ENCODE peak calls at places on chromosome 2, in ten cellular contexts. One of them, this sample, is unnamed.
A peak's percentile ranks its signal among the peaks of the same experiment; 100 is the strongest.

GRCh38 chr2:64982311-64982857 is 6.8 kb upstream of the SLC1A4 start:
- DNase-seq in mesendoderm: no peak
- DNase-seq in choroid plexus epithelial cell: no peak
- DNase-seq in lower leg skin: no peak
- DNase-seq in HT1080: no peak
- DNase-seq in heart left ventricle: no peak
- DNase-seq in RPMI7951: no peak
- DNase-seq in stimulated activated naive CD8-positive, alpha-beta T cell treated with anti-CD3 and anti-CD28 coated beads, Interleukin-15, amount 100 ng/mL, for 72 hours: no peak
- DNase-seq in lung microvascular endothelial cell: no peak
- DNase-seq in SHP77: no peak
- DNase-seq in this sample: no peak

GRCh38 chr2:25286025-25286400 is 55.7 kb downstream of the DNMT3A start:
- DNase-seq in choroid plexus epithelial cell: peak; percentile 21
- DNase-seq in SHP77: no peak
- DNase-seq in lung microvascular endothelial cell: peak; percentile 56
- DNase-seq in mesendoderm: peak; percentile 78
- DNase-seq in HT1080: peak; percentile 58
- DNase-seq in heart left ventricle: no peak
- DNase-seq in RPMI7951: no peak
- DNase-seq in lower leg skin: no peak
- DNase-seq in stimulated activated naive CD8-positive, alpha-beta T cell treated with anti-CD3 and anti-CD28 coated beads, Interleukin-15, amount 100 ng/mL, for 72 hours: peak; percentile 65
- DNase-seq in this sample: peak; percentile 35

GRCh38 chr2:80035749-80036285 is 268.7 kb downstream of the LRRTM1 start:
- DNase-seq in lung microvascular endothelial cell: no peak
- DNase-seq in choroid plexus epithelial cell: no peak
- DNase-seq in mesendoderm: no peak
- DNase-seq in lower leg skin: no peak
- DNase-seq in RPMI7951: no peak
- DNase-seq in heart left ventricle: no peak
- DNase-seq in stimulated activated naive CD8-positive, alpha-beta T cell treated with anti-CD3 and anti-CD28 coated beads, Interleukin-15, amount 100 ng/mL, for 72 hours: no peak
- DNase-seq in SHP77: no peak
- DNase-seq in HT1080: no peak
- DNase-seq in this sample: no peak

GRCh38 chr2:17857016-17857415 is 21.5 kb upstream of the KCNS3 start:
- DNase-seq in SHP77: no peak
- DNase-seq in stimulated activated naive CD8-positive, alpha-beta T cell treated with anti-CD3 and anti-CD28 coated beads, Interleukin-15, amount 100 ng/mL, for 72 hours: no peak
- DNase-seq in mesendoderm: no peak
- DNase-seq in choroid plexus epithelial cell: peak; percentile 61
- DNase-seq in HT1080: peak; percentile 75
- DNase-seq in lower leg skin: no peak
- DNase-seq in RPMI7951: peak; percentile 60
- DNase-seq in lung microvascular endothelial cell: no peak
- DNase-seq in heart left ventricle: no peak
- DNase-seq in this sample: peak; percentile 45

GRCh38 chr2:230599854-230600253 is 112.8 kb upstream of the CAB39 start:
- DNase-seq in RPMI7951: no peak
- DNase-seq in lung microvascular endothelial cell: no peak
- DNase-seq in choroid plexus epithelial cell: no peak
- DNase-seq in SHP77: no peak
- DNase-seq in heart left ventricle: no peak
- DNase-seq in lower leg skin: no peak
- DNase-seq in stimulated activated naive CD8-positive, alpha-beta T cell treated with anti-CD3 and anti-CD28 coated beads, Interleukin-15, amount 100 ng/mL, for 72 hours: no peak
- DNase-seq in mesendoderm: no peak
- DNase-seq in HT1080: no peak
- DNase-seq in this sample: no peak

GRCh38 chr2:238376884-238377391 is 49.8 kb upstream of the ASB1 start:
- DNase-seq in HT1080: peak; percentile 77
- DNase-seq in lower leg skin: no peak
- DNase-seq in stimulated activated naive CD8-positive, alpha-beta T cell treated with anti-CD3 and anti-CD28 coated beads, Interleukin-15, amount 100 ng/mL, for 72 hours: no peak
- DNase-seq in RPMI7951: peak; percentile 24
- DNase-seq in mesendoderm: no peak
- DNase-seq in lung microvascular endothelial cell: peak; percentile 76
- DNase-seq in choroid plexus epithelial cell: peak; percentile 18
- DNase-seq in heart left ventricle: no peak
- DNase-seq in SHP77: no peak
- DNase-seq in this sample: peak; percentile 23

GRCh38 chr2:105734762-105735538 is 9.8 kb upstream of the NCK2 start:
- DNase-seq in choroid plexus epithelial cell: peak; percentile 39
- DNase-seq in HT1080: peak; percentile 95
- DNase-seq in mesendoderm: no peak
- DNase-seq in heart left ventricle: no peak
- DNase-seq in lower leg skin: no peak
- DNase-seq in stimulated activated naive CD8-positive, alpha-beta T cell treated with anti-CD3 and anti-CD28 coated beads, Interleukin-15, amount 100 ng/mL, for 72 hours: no peak
- DNase-seq in lung microvascular endothelial cell: peak; percentile 34
- DNase-seq in SHP77: no peak
- DNase-seq in RPMI7951: peak; percentile 90
- DNase-seq in this sample: peak; percentile 83

GRCh38 chr2:232239956-232240681 is 138.4 kb upstream of the ALPP start:
- DNase-seq in mesendoderm: no peak
- DNase-seq in RPMI7951: no peak
- DNase-seq in lung microvascular endothelial cell: no peak
- DNase-seq in HT1080: peak; percentile 11
- DNase-seq in choroid plexus epithelial cell: no peak
- DNase-seq in stimulated activated naive CD8-positive, alpha-beta T cell treated with anti-CD3 and anti-CD28 coated beads, Interleukin-15, amount 100 ng/mL, for 72 hours: peak; percentile 15
- DNase-seq in heart left ventricle: no peak
- DNase-seq in SHP77: no peak
- DNase-seq in lower leg skin: no peak
- DNase-seq in this sample: no peak

GRCh38 chr2:156459720-156460119 is 23.5 kb downstream of the GPD2 start:
- DNase-seq in HT1080: no peak
- DNase-seq in choroid plexus epithelial cell: no peak
- DNase-seq in lung microvascular endothelial cell: no peak
- DNase-seq in mesendoderm: no peak
- DNase-seq in stimulated activated naive CD8-positive, alpha-beta T cell treated with anti-CD3 and anti-CD28 coated beads, Interleukin-15, amount 100 ng/mL, for 72 hours: no peak
- DNase-seq in SHP77: no peak
- DNase-seq in lower leg skin: no peak
- DNase-seq in RPMI7951: peak; percentile 15
- DNase-seq in heart left ventricle: no peak
- DNase-seq in this sample: no peak

GRCh38 chr2:153476491-153477095 is 2.0 kb downstream of the RPRM start:
- DNase-seq in lower leg skin: no peak
- DNase-seq in lung microvascular endothelial cell: no peak
- DNase-seq in choroid plexus epithelial cell: no peak
- DNase-seq in SHP77: peak; percentile 68
- DNase-seq in mesendoderm: peak; percentile 57
- DNase-seq in RPMI7951: no peak
- DNase-seq in heart left ventricle: no peak
- DNase-seq in stimulated activated naive CD8-positive, alpha-beta T cell treated with anti-CD3 and anti-CD28 coated beads, Interleukin-15, amount 100 ng/mL, for 72 hours: no peak
- DNase-seq in HT1080: no peak
- DNase-seq in this sample: no peak

GRCh38 chr2:100588071-100588786 is 25.4 kb downstream of the PDCL3 start:
- DNase-seq in lung microvascular endothelial cell: peak; percentile 86
- DNase-seq in mesendoderm: no peak
- DNase-seq in choroid plexus epithelial cell: peak; percentile 94
- DNase-seq in HT1080: peak; percentile 74
- DNase-seq in stimulated activated naive CD8-positive, alpha-beta T cell treated with anti-CD3 and anti-CD28 coated beads, Interleukin-15, amount 100 ng/mL, for 72 hours: peak; percentile 28
- DNase-seq in RPMI7951: peak; percentile 89
- DNase-seq in lower leg skin: peak; percentile 53
- DNase-seq in heart left ventricle: no peak
- DNase-seq in SHP77: peak; percentile 1
- DNase-seq in this sample: peak; percentile 77

GRCh38 chr2:203444738-203445137 is 90.4 kb downstream of the RAPH1 start:
- DNase-seq in stimulated activated naive CD8-positive, alpha-beta T cell treated with anti-CD3 and anti-CD28 coated beads, Interleukin-15, amount 100 ng/mL, for 72 hours: no peak
- DNase-seq in mesendoderm: no peak
- DNase-seq in heart left ventricle: no peak
- DNase-seq in HT1080: no peak
- DNase-seq in lung microvascular endothelial cell: no peak
- DNase-seq in choroid plexus epithelial cell: no peak
- DNase-seq in RPMI7951: no peak
- DNase-seq in SHP77: no peak
- DNase-seq in lower leg skin: no peak
- DNase-seq in this sample: no peak

GRCh38 chr2:189982777-189983394 is 79.6 kb downstream of the MSTN start:
- DNase-seq in heart left ventricle: no peak
- DNase-seq in RPMI7951: peak; percentile 3
- DNase-seq in lung microvascular endothelial cell: peak; percentile 24
- DNase-seq in stimulated activated naive CD8-positive, alpha-beta T cell treated with anti-CD3 and anti-CD28 coated beads, Interleukin-15, amount 100 ng/mL, for 72 hours: peak; percentile 6
- DNase-seq in lower leg skin: no peak
- DNase-seq in SHP77: no peak
- DNase-seq in mesendoderm: peak; percentile 45
- DNase-seq in HT1080: peak; percentile 30
- DNase-seq in choroid plexus epithelial cell: peak; percentile 8
- DNase-seq in this sample: peak; percentile 10

GRCh38 chr2:176891105-176891504 is 321.5 kb upstream of the HNRNPA3 start:
- DNase-seq in lower leg skin: no peak
- DNase-seq in lung microvascular endothelial cell: no peak
- DNase-seq in RPMI7951: no peak
- DNase-seq in HT1080: no peak
- DNase-seq in choroid plexus epithelial cell: no peak
- DNase-seq in SHP77: no peak
- DNase-seq in mesendoderm: no peak
- DNase-seq in heart left ventricle: no peak
- DNase-seq in stimulated activated naive CD8-positive, alpha-beta T cell treated with anti-CD3 and anti-CD28 coated beads, Interleukin-15, amount 100 ng/mL, for 72 hours: no peak
- DNase-seq in this sample: no peak

GRCh38 chr2:224072541-224073188 is 33.6 kb upstream of the SERPINE2 start:
- DNase-seq in choroid plexus epithelial cell: no peak
- DNase-seq in mesendoderm: no peak
- DNase-seq in lower leg skin: no peak
- DNase-seq in lung microvascular endothelial cell: no peak
- DNase-seq in HT1080: no peak
- DNase-seq in SHP77: no peak
- DNase-seq in heart left ventricle: peak; percentile 58
- DNase-seq in RPMI7951: no peak
- DNase-seq in stimulated activated naive CD8-positive, alpha-beta T cell treated with anti-CD3 and anti-CD28 coated beads, Interleukin-15, amount 100 ng/mL, for 72 hours: no peak
- DNase-seq in this sample: no peak

GRCh38 chr2:209960676-209961630 is 41.5 kb upstream of the RPE start:
- DNase-seq in lung microvascular endothelial cell: peak; percentile 57
- DNase-seq in RPMI7951: peak; percentile 57
- DNase-seq in choroid plexus epithelial cell: peak; percentile 96
- DNase-seq in stimulated activated naive CD8-positive, alpha-beta T cell treated with anti-CD3 and anti-CD28 coated beads, Interleukin-15, amount 100 ng/mL, for 72 hours: peak; percentile 6
- DNase-seq in lower leg skin: no peak
- DNase-seq in heart left ventricle: no peak
- DNase-seq in HT1080: peak; percentile 64
- DNase-seq in SHP77: peak; percentile 70
- DNase-seq in mesendoderm: peak; percentile 97
- DNase-seq in this sample: peak; percentile 76

GRCh38 chr2:146312899-146313298 is 1531.9 kb upstream of the ACVR2A start:
- DNase-seq in mesendoderm: peak; percentile 5
- DNase-seq in lower leg skin: no peak
- DNase-seq in SHP77: no peak
- DNase-seq in lung microvascular endothelial cell: peak; percentile 59
- DNase-seq in choroid plexus epithelial cell: peak; percentile 65
- DNase-seq in heart left ventricle: no peak
- DNase-seq in HT1080: peak; percentile 73
- DNase-seq in RPMI7951: peak; percentile 6
- DNase-seq in stimulated activated naive CD8-positive, alpha-beta T cell treated with anti-CD3 and anti-CD28 coated beads, Interleukin-15, amount 100 ng/mL, for 72 hours: no peak
- DNase-seq in this sample: peak; percentile 33

GRCh38 chr2:16425462-16426336 is 239.9 kb downstream of the CYRIA start:
- DNase-seq in lung microvascular endothelial cell: no peak
- DNase-seq in choroid plexus epithelial cell: no peak
- DNase-seq in stimulated activated naive CD8-positive, alpha-beta T cell treated with anti-CD3 and anti-CD28 coated beads, Interleukin-15, amount 100 ng/mL, for 72 hours: no peak
- DNase-seq in mesendoderm: peak; percentile 96
- DNase-seq in SHP77: peak; percentile 2
- DNase-seq in HT1080: no peak
- DNase-seq in lower leg skin: no peak
- DNase-seq in heart left ventricle: no peak
- DNase-seq in RPMI7951: no peak
- DNase-seq in this sample: no peak

GRCh38 chr2:119838179-119838578 is 78.5 kb downstream of the PTPN4 start:
- DNase-seq in stimulated activated naive CD8-positive, alpha-beta T cell treated with anti-CD3 and anti-CD28 coated beads, Interleukin-15, amount 100 ng/mL, for 72 hours: no peak
- DNase-seq in SHP77: no peak
- DNase-seq in heart left ventricle: no peak
- DNase-seq in RPMI7951: no peak
- DNase-seq in lung microvascular endothelial cell: no peak
- DNase-seq in HT1080: no peak
- DNase-seq in mesendoderm: no peak
- DNase-seq in lower leg skin: no peak
- DNase-seq in choroid plexus epithelial cell: no peak
- DNase-seq in this sample: no peak

GRCh38 chr2:163573652-163574051 is 162.2 kb downstream of the FIGN start:
- DNase-seq in stimulated activated naive CD8-positive, alpha-beta T cell treated with anti-CD3 and anti-CD28 coated beads, Interleukin-15, amount 100 ng/mL, for 72 hours: no peak
- DNase-seq in lower leg skin: no peak
- DNase-seq in RPMI7951: no peak
- DNase-seq in choroid plexus epithelial cell: no peak
- DNase-seq in mesendoderm: no peak
- DNase-seq in SHP77: no peak
- DNase-seq in HT1080: no peak
- DNase-seq in lung microvascular endothelial cell: no peak
- DNase-seq in heart left ventricle: no peak
- DNase-seq in this sample: no peak

This sample was measured in A172.